ENCODE peak calls at places on chromosomes 13 and 19, in ten cellular contexts. F, O, K, P, T, U, X, Q, N and M are unnamed samples.

GRCh38 chr13:41816057-41816456 is 144.9 kb downstream of the VWA8 start:
- DNase-seq in Q (no peak), N (no peak), O (no peak), X (no peak), U (no peak), T (no peak), K (no peak), P (no peak), F (no peak), M (no peak)

GRCh38 chr19:14775855-14776254 is 2.5 kb downstream of the ADGRE2 start:
- DNase-seq in Q (no peak), K (no peak), O (no peak), P (peak; percentile 17), X (no peak), U (peak; percentile 13), N (no peak), T (peak; percentile 15), F (no peak), M (no peak)

GRCh38 chr13:28718538-28719226 is at the start of gene SLC46A3:
- DNase-seq in P (peak; percentile 99), Q (peak; percentile 96), U (peak; percentile 99), K (peak; percentile 99), F (peak; percentile 98), X (peak; percentile 99), T (peak; percentile 91), O (peak; percentile 99), N (peak; percentile 99), M (peak; percentile 96)

GRCh38 chr13:112137144-112137543 is 70.2 kb downstream of the SOX1 start:
- DNase-seq in Q (no peak), P (no peak), U (no peak), O (no peak), F (no peak), X (no peak), K (no peak), N (no peak), T (no peak), M (no peak)

GRCh38 chr13:104869501-104869900 is 1666.0 kb downstream of the EFNB2 start:
- DNase-seq in X (no peak), Q (no peak), O (no peak), T (no peak), P (no peak), N (no peak), F (peak; percentile 63), K (no peak), U (no peak), M (no peak)

GRCh38 chr13:99265823-99266426 is 7.7 kb upstream of the GPR18 start:
- DNase-seq in F (peak; percentile 41), K (no peak), N (no peak), Q (peak; percentile 71), T (no peak), X (peak; percentile 47), U (no peak), P (no peak), O (no peak), M (peak; percentile 69)

GRCh38 chr19:6062274-6062673 is 48.0 kb downstream of the RFX2 start:
- DNase-seq in O (peak; percentile 61), Q (peak; percentile 51), N (peak; percentile 81), X (no peak), P (peak; percentile 57), T (no peak), U (peak; percentile 69), K (no peak), F (peak; percentile 58), M (peak; percentile 60)

GRCh38 chr13:111344471-111345191 is 24.2 kb downstream of the TEX29 start:
- DNase-seq in Q (peak; percentile 7), U (no peak), O (no peak), X (peak; percentile 31), P (no peak), K (peak; percentile 84), F (peak; percentile 65), T (no peak), N (no peak), M (peak; percentile 27)

GRCh38 chr13:76725211-76725610 is 161.0 kb downstream of the KCTD12 start:
- DNase-seq in U (no peak), F (peak; percentile 44), N (no peak), P (no peak), K (no peak), T (no peak), X (no peak), O (no peak), Q (peak; percentile 83), M (peak; percentile 66)

GRCh38 chr19:11421607-11422098 is 2.5 kb upstream of the RGL3 start:
- DNase-seq in K (no peak), U (peak; percentile 38), Q (no peak), T (peak; percentile 62), O (no peak), X (peak; percentile 24), P (peak; percentile 63), N (no peak), F (no peak), M (no peak)

GRCh38 chr13:24161010-24161775 is 673 bp downstream of the SPATA13 start:
- DNase-seq in X (peak; percentile 57), P (peak; percentile 58), U (no peak), Q (peak; percentile 12), T (no peak), K (no peak), F (peak; percentile 22), O (no peak), N (peak; percentile 73), M (no peak)
- TF ChIP-seq CTCF in X (no peak), P (no peak), U (no peak), Q (no peak), T (no peak), K (no peak), F (no peak), O (no peak), N (no peak), M (no peak)

DNA sequence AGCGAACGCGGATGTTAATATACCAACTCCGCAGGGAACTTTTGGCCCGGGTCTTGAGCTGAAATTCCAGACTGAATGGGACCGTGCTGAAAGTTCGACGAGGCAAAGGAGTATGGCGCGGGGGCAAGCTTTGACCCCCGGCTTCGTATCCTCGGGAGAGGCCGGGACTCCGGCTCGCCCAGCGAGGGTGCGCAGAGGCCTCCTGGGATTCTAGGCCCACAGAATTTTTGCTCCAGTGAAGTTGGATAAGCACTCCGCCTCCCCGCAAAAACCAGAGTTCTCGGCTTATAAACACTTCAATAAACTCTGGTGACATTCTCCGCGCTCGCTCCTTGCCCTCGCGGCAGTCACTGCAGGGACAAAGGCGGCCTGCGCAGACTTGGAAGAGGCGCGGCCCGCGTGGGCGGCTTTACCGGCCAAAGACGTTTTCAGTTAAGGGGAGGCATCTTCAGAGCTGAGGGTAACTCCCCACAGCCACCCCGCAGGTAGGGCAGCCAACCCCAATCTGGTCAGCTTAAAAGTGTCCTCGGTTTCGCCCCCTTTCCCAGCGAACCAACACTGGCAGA is 112.6 kb downstream of the KCNRG start:
- DNase-seq in N (peak; percentile 65), T (no peak), P (no peak), F (no peak), O (no peak), K (no peak), X (no peak), Q (peak; percentile 31), U (no peak), M (no peak)
- H3K4me3 ChIP-seq in N (peak overlapping the region; percentile 77), T (no peak overlapping the region), P (peak overlapping the region; percentile 25), F (peak overlapping the region; percentile 33), O (peak overlapping the region; percentile 33), K (peak overlapping the region; percentile 43), X (no peak overlapping the region), Q (peak overlapping the region; percentile 49), U (peak overlapping the region; percentile 98), M (peak overlapping the region; percentile 24)

GRCh38 chr13:35720290-35720689 is 243.8 kb upstream of the MAB21L1 start:
- DNase-seq in P (no peak), Q (no peak), N (no peak), F (no peak), U (no peak), K (no peak), O (no peak), T (no peak), X (no peak), M (no peak)

GRCh38 chr13:35720690-35721554 is 244.4 kb upstream of the MAB21L1 start:
- DNase-seq in U (peak; percentile 42), F (peak; percentile 39), O (peak; percentile 56), P (peak; percentile 42), Q (peak; percentile 57), N (no peak), K (no peak), T (no peak), X (peak; percentile 77), M (peak; percentile 61)

GRCh38 chr13:35716644-35717170 is 240.2 kb upstream of the MAB21L1 start:
- DNase-seq in K (no peak), F (no peak), T (no peak), O (no peak), X (no peak), P (no peak), N (no peak), Q (no peak), U (no peak), M (no peak)

GRCh38 chr13:35716186-35716585 is 239.7 kb upstream of the MAB21L1 start:
- DNase-seq in O (peak; percentile 40), X (no peak), K (no peak), Q (peak; percentile 77), N (no peak), U (no peak), T (no peak), F (peak; percentile 68), P (no peak), M (peak; percentile 84)

GRCh38 chr13:35718084-35718483 is 241.6 kb upstream of the MAB21L1 start:
- DNase-seq in U (no peak), Q (no peak), P (no peak), X (no peak), T (no peak), N (no peak), K (no peak), O (no peak), F (no peak), M (no peak)
- TF ChIP-seq CTCF in U (no peak), Q (no peak), P (no peak), X (no peak), T (no peak), N (no peak), K (no peak), O (no peak), F (no peak), M (no peak)

DNA sequence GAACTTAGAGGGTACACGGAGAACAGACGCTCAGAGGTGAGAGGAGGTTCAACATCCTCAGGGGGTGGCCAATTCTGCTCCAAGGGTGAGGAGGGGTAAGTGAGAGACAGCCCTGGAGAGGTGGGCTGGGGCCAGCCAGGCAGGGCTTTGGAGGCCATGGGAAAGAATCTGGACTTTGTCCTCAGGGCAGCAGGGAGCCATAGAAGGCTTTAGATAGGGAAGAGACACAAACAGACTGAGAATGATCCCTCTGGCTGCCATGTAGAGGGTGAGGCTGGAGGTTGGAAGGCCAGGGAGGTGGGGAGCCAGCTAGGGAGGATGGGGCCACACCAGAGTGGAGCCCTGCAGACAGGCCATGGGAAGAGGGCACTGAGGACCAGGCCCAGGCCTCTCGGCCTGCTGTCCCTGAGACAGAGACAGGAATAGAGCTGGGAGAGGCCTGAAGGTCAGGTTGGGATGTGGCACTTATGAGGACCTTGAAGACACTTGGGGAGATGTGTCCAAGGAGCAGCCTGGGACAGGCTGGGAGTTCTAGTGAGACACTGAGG is 29.2 kb upstream of the CCNP start:
- DNase-seq in K (no peak), F (no peak), P (no peak), O (no peak), X (no peak), T (no peak), Q (no peak), N (no peak), U (no peak), M (no peak)
- H3K4me3 ChIP-seq in K (no peak overlapping the region), F (no peak overlapping the region), P (no peak overlapping the region), O (no peak overlapping the region), X (no peak overlapping the region), T (no peak overlapping the region), Q (no peak overlapping the region), N (no peak overlapping the region), U (no peak overlapping the region), M (no peak overlapping the region)

GRCh38 chr13:93172109-93172508 is 54.5 kb upstream of the GPC6 start:
- DNase-seq in O (no peak), P (no peak), U (no peak), N (no peak), F (no peak), Q (no peak), X (peak; percentile 10), K (no peak), T (no peak), M (peak; percentile 11)
- TF ChIP-seq CTCF in O (no peak), P (no peak), U (no peak), N (no peak), F (no peak), Q (no peak), X (peak; percentile 38), K (no peak), T (no peak), M (peak; percentile 37)